ENCODE peak calls at places on chromosomes 7 and 10, in seven cellular contexts. Z, K, X, N, B, L and S are unnamed samples.

GRCh38 chr7:129493555-129493954 is 8.8 kb upstream of the SMKR1 start:
- DNase-seq in Z (no peak), K (no peak), X (peak), N (no peak), B (no peak), L (no peak), S (no peak)

GRCh38 chr10:22682237-22683192 is 31.9 kb downstream of the PIP4K2A start:
- DNase-seq in Z (no peak), K (no peak), X (peak), N (peak), B (peak), L (peak), S (peak)

GRCh38 chr7:1569016-1569415 is 816 bp downstream of the PSMG3 start:
- DNase-seq in Z (no peak), K (no peak), X (peak), N (peak), B (no peak), L (no peak), S (no peak)

GRCh38 chr7:111987115-111987826 is 218.9 kb downstream of the DOCK4 start:
- DNase-seq in Z (no peak), K (no peak), X (peak), N (peak), B (no peak), L (no peak), S (peak)

GRCh38 chr10:125637496-125637895 is 45.5 kb downstream of the TEX36 start:
- DNase-seq in Z (no peak), K (no peak), X (no peak), N (no peak), B (no peak), L (no peak), S (no peak)

GRCh38 chr10:78588194-78588811 is 480.5 kb upstream of the ZMIZ1 start:
- DNase-seq in Z (peak), K (peak), X (peak), N (no peak), B (peak), L (peak), S (no peak)

GRCh38 chr7:128076831-128077271 is 45.6 kb upstream of the LRRC4 start:
- DNase-seq in Z (no peak), K (peak), X (peak), N (no peak), B (no peak), L (peak), S (no peak)

GRCh38 chr10:4765428-4765827 is 60.6 kb upstream of the AKR1E2 start:
- DNase-seq in Z (no peak), K (no peak), X (peak), N (peak), B (no peak), L (no peak), S (no peak)

GRCh38 chr7:114539575-114539974 is 125.0 kb downstream of the FOXP2 start:
- DNase-seq in Z (no peak), K (no peak), X (peak), N (no peak), B (peak), L (peak), S (peak)

GRCh38 chr7:54758702-54759665 is at the start of gene SEC61G:
- DNase-seq in Z (peak), K (peak), X (peak), N (peak), B (peak), L (peak), S (peak)

GRCh38 chr7:20831976-20832375 is 45.3 kb upstream of the SP8 start:
- DNase-seq in Z (no peak), K (no peak), X (no peak), N (no peak), B (no peak), L (no peak), S (no peak)

GRCh38 chr7:131956864-131957263 is 400.4 kb upstream of the PODXL start:
- DNase-seq in Z (no peak), K (no peak), X (no peak), N (no peak), B (no peak), L (no peak), S (no peak)

GRCh38 chr7:47795631-47796030 is 152.6 kb downstream of the PKD1L1 start:
- DNase-seq in Z (peak), K (no peak), X (peak), N (no peak), B (no peak), L (no peak), S (no peak)

GRCh38 chr10:535051-535450 is 154.4 kb downstream of the DIP2C start:
- DNase-seq in Z (no peak), K (no peak), X (no peak), N (no peak), B (no peak), L (no peak), S (no peak)

GRCh38 chr7:101390901-101391301 is 28.2 kb downstream of the COL26A1 start:
- DNase-seq in Z (no peak), K (no peak), X (peak), N (no peak), B (peak), L (peak), S (no peak)

GRCh38 chr7:18027628-18028027 is at the start of gene PRPS1L1:
- DNase-seq in Z (no peak), K (no peak), X (no peak), N (no peak), B (no peak), L (no peak), S (no peak)

GRCh38 chr10:102504179-102504975 is 605 bp downstream of the SUFU start:
- DNase-seq in Z (no peak), K (peak), X (peak), N (peak), B (peak), L (peak), S (peak)

GRCh38 chr7:76430211-76430610 is 5.5 kb downstream of the ZP3 start:
- DNase-seq in Z (no peak), K (peak), X (no peak), N (no peak), B (no peak), L (no peak), S (no peak)

GRCh38 chr10:67242531-67242930 is 316.7 kb downstream of the LRRTM3 start:
- DNase-seq in Z (no peak), K (no peak), X (no peak), N (no peak), B (no peak), L (no peak), S (no peak)

GRCh38 chr10:97116534-97117162 is 69.1 kb downstream of the SLIT1 start:
- DNase-seq in Z (no peak), K (no peak), X (no peak), N (no peak), B (no peak), L (no peak), S (no peak)

GRCh38 chr10:24209421-24209770 is 458 bp downstream of the KIAA1217 start:
- DNase-seq in Z (no peak), K (no peak), X (peak), N (peak), B (peak), L (no peak), S (peak)

GRCh38 chr7:30928254-30928872 is 16.7 kb downstream of the AQP1 start:
- DNase-seq in Z (no peak), K (no peak), X (no peak), N (no peak), B (no peak), L (no peak), S (no peak)

GRCh38 chr7:116417593-116418345 is 81.8 kb upstream of the CAV2 start:
- DNase-seq in Z (no peak), K (no peak), X (no peak), N (peak), B (no peak), L (no peak), S (no peak)

GRCh38 chr10:74371696-74372095 is 220.7 kb downstream of the ADK start:
- DNase-seq in Z (no peak), K (no peak), X (peak), N (no peak), B (no peak), L (no peak), S (no peak)

GRCh38 chr10:114243661-114244060 is 4.6 kb downstream of the VWA2 start:
- DNase-seq in Z (no peak), K (no peak), X (no peak), N (no peak), B (no peak), L (no peak), S (no peak)

GRCh38 chr10:128098631-128099030 is 27.6 kb downstream of the MKI67 start:
- DNase-seq in Z (no peak), K (no peak), X (no peak), N (no peak), B (no peak), L (no peak), S (no peak)

GRCh38 chr10:79148452-79149344 is 79.9 kb downstream of the ZMIZ1 start:
- DNase-seq in Z (no peak), K (peak), X (peak), N (peak), B (no peak), L (peak), S (peak)

GRCh38 chr7:47896809-47897423 is 51.4 kb downstream of the PKD1L1 start:
- DNase-seq in Z (no peak), K (no peak), X (no peak), N (no peak), B (no peak), L (no peak), S (no peak)

GRCh38 chr7:100210803-100211202 is 8.9 kb upstream of the PVRIG start:
- DNase-seq in Z (no peak), K (no peak), X (no peak), N (no peak), B (no peak), L (no peak), S (no peak)

GRCh38 chr10:113007343-113007771 is 57.3 kb downstream of the TCF7L2 start:
- DNase-seq in Z (no peak), K (no peak), X (no peak), N (no peak), B (no peak), L (no peak), S (no peak)

GRCh38 chr10:82429302-82429701 is 554.3 kb downstream of the NRG3 start:
- DNase-seq in Z (no peak), K (no peak), X (no peak), N (no peak), B (no peak), L (no peak), S (no peak)

GRCh38 chr7:126378642-126379041 is 874.1 kb downstream of the GRM8 start:
- DNase-seq in Z (no peak), K (no peak), X (no peak), N (no peak), B (no peak), L (no peak), S (no peak)
- TF ChIP-seq CTCF in Z (no peak), K (no peak), X (no peak), N (no peak), B (no peak), L (no peak), S (no peak)

GRCh38 chr10:94083662-94084323 is 90.1 kb downstream of the PLCE1 start:
- DNase-seq in Z (no peak), K (no peak), X (no peak), N (no peak), B (no peak), L (no peak), S (no peak)

GRCh38 chr10:94080108-94080507 is 86.4 kb downstream of the PLCE1 start:
- DNase-seq in Z (no peak), K (no peak), X (no peak), N (no peak), B (no peak), L (no peak), S (no peak)

GRCh38 chr10:94085288-94085687 is 91.6 kb downstream of the PLCE1 start:
- DNase-seq in Z (no peak), K (no peak), X (no peak), N (no peak), B (no peak), L (no peak), S (no peak)

GRCh38 chr10:94085766-94086437 is 92.2 kb downstream of the PLCE1 start:
- DNase-seq in Z (no peak), K (no peak), X (no peak), N (no peak), B (no peak), L (no peak), S (no peak)

DNA sequence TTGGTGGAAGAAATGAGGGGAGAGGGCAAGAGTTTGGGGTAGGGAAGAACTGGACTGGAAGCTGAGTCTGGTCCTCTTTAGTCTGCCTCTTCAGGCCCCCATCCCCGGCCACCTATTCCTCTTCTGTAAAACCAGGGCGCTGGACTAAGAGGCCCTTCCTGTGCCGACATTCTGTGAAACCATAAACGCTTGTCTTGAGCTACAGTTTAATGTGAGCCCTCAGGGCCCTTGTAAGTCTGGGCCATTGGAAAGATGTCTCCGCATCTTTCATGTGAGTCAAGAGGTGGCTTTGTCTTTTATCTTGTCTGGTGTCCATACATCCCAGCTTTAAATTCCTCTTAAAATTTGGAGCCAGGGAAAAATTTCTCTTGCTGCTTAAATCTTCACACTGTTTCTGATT is 90.6 kb downstream of the PLCE1 start:
- DNase-seq in Z (no peak), K (no peak), X (no peak), N (no peak), B (no peak), L (no peak), S (no peak)
- H3K27ac ChIP-seq in Z (no peak), K (no peak), X (no peak), N (no peak), B (no peak), L (no peak), S (no peak)

DNA sequence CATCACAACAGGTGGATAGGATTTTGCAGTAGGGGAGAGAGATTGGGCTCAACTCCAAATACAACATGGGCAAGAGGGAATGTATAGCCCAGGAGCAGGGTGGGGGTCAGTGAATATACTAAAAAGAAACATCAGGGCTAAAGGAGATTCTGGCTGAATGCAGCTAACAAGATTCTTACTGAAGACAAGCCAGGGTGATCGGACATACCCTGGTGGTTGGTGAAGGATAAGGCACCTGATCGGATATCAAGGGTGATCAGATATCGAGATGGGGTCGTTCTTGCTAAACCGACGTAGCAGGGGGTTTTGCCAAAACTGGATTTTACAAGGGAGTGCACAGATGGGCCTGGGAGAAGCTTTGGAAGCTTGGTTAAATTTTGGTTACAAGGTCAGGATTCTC is 34.4 kb downstream of the WIPF3 start:
- DNase-seq in Z (no peak), K (no peak), X (no peak), N (no peak), B (no peak), L (no peak), S (no peak)
- TF ChIP-seq CTCF in Z (no peak), K (no peak), X (no peak), N (no peak), B (no peak), L (no peak), S (no peak)

DNA sequence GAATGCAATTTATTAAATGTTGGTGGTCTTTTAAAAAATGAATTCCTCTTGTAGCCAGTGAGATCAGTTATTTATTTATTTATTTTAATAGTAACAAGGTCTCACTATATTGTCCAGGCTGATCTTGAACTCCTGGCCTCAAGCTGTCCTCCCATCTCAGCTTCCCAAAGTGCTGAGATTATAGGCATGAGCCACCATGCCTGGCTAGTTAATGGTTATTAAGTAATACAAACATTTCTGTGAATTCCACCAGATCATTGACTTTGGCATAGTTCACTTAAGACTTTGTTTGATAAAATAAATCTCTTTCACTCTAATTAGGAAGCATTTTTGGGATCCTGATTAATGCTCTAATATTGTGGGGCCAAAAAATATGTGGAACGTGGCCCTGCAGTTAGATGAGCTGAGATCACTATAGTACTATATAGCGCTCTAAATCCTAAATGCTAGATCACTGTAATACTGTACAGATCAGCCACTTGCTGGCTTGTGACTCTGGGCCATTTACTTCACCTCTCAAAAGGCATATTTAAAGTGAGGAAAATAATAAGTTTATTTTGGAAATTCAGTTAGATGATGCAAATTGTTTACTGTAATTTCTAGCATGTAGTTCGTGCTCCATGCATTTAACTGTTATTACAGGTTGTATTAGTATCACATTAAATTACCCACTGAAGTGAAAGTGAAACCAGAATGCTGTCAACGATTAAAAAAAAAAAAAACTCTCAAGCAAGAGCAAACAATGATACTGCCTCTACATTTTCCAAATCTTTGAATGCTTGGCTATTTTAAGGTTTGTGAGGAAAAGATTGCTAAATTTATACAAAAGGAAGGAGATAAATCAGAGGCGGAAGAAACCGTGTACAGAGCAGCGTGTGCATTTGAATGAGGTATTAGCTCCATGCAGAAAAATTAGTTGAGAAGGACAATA is 15.9 kb upstream of the FAS start:
- DNase-seq in Z (no peak), K (no peak), X (peak), N (peak), B (no peak), L (no peak), S (no peak)
- H3K27ac ChIP-seq in Z (no peak), K (peak), X (peak), N (peak), B (no peak), L (peak), S (no peak)